ENCODE peak calls at places on chromosomes 4 and X, in seven cellular contexts. One of them, this sample, is unnamed.
A peak's percentile ranks its signal among the peaks of the same experiment; 100 is the strongest.

GRCh38 chr4:158496030-158496741 is 25.5 kb upstream of the RXFP1 start:
- DNase-seq in CD4-positive, alpha-beta T cell: no peak
- DNase-seq in iPS DF 6.9: peak; percentile 22
- DNase-seq in transverse colon: peak; percentile 43
- DNase-seq in heart right ventricle: peak; percentile 18
- DNase-seq in dorsolateral prefrontal cortex: no peak
- DNase-seq in gastrocnemius medialis: no peak
- DNase-seq in this sample: peak; percentile 8

GRCh38 chrX:18353931-18354368 is 538 bp downstream of the SCML2 start:
- DNase-seq in heart right ventricle: peak; percentile 3
- DNase-seq in dorsolateral prefrontal cortex: no peak
- DNase-seq in CD4-positive, alpha-beta T cell: no peak
- DNase-seq in transverse colon: peak; percentile 8
- DNase-seq in iPS DF 6.9: no peak
- DNase-seq in gastrocnemius medialis: no peak
- DNase-seq in this sample: no peak

GRCh38 chr4:40547446-40548132 is 82.1 kb downstream of the RBM47 start:
- DNase-seq in transverse colon: no peak
- DNase-seq in gastrocnemius medialis: no peak
- DNase-seq in CD4-positive, alpha-beta T cell: no peak
- DNase-seq in iPS DF 6.9: no peak
- DNase-seq in dorsolateral prefrontal cortex: no peak
- DNase-seq in heart right ventricle: no peak
- DNase-seq in this sample: no peak

GRCh38 chr4:187183351-187183750 is 459.7 kb upstream of the FAT1 start:
- DNase-seq in dorsolateral prefrontal cortex: no peak
- DNase-seq in iPS DF 6.9: no peak
- DNase-seq in CD4-positive, alpha-beta T cell: no peak
- DNase-seq in heart right ventricle: no peak
- DNase-seq in gastrocnemius medialis: no peak
- DNase-seq in transverse colon: no peak
- DNase-seq in this sample: no peak

GRCh38 chr4:174467107-174467506 is 55.2 kb downstream of the HPGD start:
- DNase-seq in iPS DF 6.9: no peak
- DNase-seq in transverse colon: no peak
- DNase-seq in heart right ventricle: no peak
- DNase-seq in gastrocnemius medialis: no peak
- DNase-seq in dorsolateral prefrontal cortex: no peak
- DNase-seq in CD4-positive, alpha-beta T cell: no peak
- DNase-seq in this sample: no peak

GRCh38 chrX:139882299-139882698 is 50.6 kb downstream of the ATP11C start:
- DNase-seq in transverse colon: no peak
- DNase-seq in dorsolateral prefrontal cortex: no peak
- DNase-seq in CD4-positive, alpha-beta T cell: no peak
- DNase-seq in heart right ventricle: no peak
- DNase-seq in iPS DF 6.9: no peak
- DNase-seq in gastrocnemius medialis: no peak
- DNase-seq in this sample: no peak

GRCh38 chrX:46561931-46562721 is 11.4 kb upstream of the CHST7 start:
- DNase-seq in transverse colon: peak; percentile 24
- DNase-seq in iPS DF 6.9: no peak
- DNase-seq in heart right ventricle: peak; percentile 32
- DNase-seq in gastrocnemius medialis: no peak
- DNase-seq in CD4-positive, alpha-beta T cell: no peak
- DNase-seq in dorsolateral prefrontal cortex: no peak
- DNase-seq in this sample: no peak

GRCh38 chrX:13533726-13534125 is 35.7 kb upstream of the EGFL6 start:
- DNase-seq in transverse colon: no peak
- DNase-seq in gastrocnemius medialis: no peak
- DNase-seq in heart right ventricle: no peak
- DNase-seq in iPS DF 6.9: no peak
- DNase-seq in CD4-positive, alpha-beta T cell: no peak
- DNase-seq in dorsolateral prefrontal cortex: no peak
- DNase-seq in this sample: no peak

GRCh38 chr4:2246384-2247127 is 4.6 kb upstream of the HAUS3 start:
- DNase-seq in CD4-positive, alpha-beta T cell: no peak
- DNase-seq in transverse colon: no peak
- DNase-seq in dorsolateral prefrontal cortex: no peak
- DNase-seq in heart right ventricle: no peak
- DNase-seq in gastrocnemius medialis: no peak
- DNase-seq in iPS DF 6.9: no peak
- DNase-seq in this sample: no peak

GRCh38 chrX:71184803-71185495 is 38.1 kb upstream of the GJB1 start:
- DNase-seq in dorsolateral prefrontal cortex: no peak
- DNase-seq in gastrocnemius medialis: no peak
- DNase-seq in transverse colon: no peak
- DNase-seq in heart right ventricle: no peak
- DNase-seq in CD4-positive, alpha-beta T cell: no peak
- DNase-seq in iPS DF 6.9: no peak
- DNase-seq in this sample: no peak

GRCh38 chr4:181643466-181643865 is 599.7 kb upstream of the TENM3 start:
- DNase-seq in transverse colon: no peak
- DNase-seq in gastrocnemius medialis: no peak
- DNase-seq in heart right ventricle: no peak
- DNase-seq in CD4-positive, alpha-beta T cell: no peak
- DNase-seq in dorsolateral prefrontal cortex: no peak
- DNase-seq in iPS DF 6.9: no peak
- DNase-seq in this sample: no peak

GRCh38 chr4:78940752-78941151 is 1.5 kb upstream of the PAQR3 start:
- DNase-seq in dorsolateral prefrontal cortex: no peak
- DNase-seq in heart right ventricle: no peak
- DNase-seq in CD4-positive, alpha-beta T cell: no peak
- DNase-seq in gastrocnemius medialis: no peak
- DNase-seq in iPS DF 6.9: no peak
- DNase-seq in transverse colon: no peak
- DNase-seq in this sample: no peak

GRCh38 chr4:47698837-47699236 is 139.0 kb downstream of the CORIN start:
- DNase-seq in heart right ventricle: no peak
- DNase-seq in iPS DF 6.9: no peak
- DNase-seq in CD4-positive, alpha-beta T cell: no peak
- DNase-seq in transverse colon: no peak
- DNase-seq in dorsolateral prefrontal cortex: no peak
- DNase-seq in gastrocnemius medialis: no peak
- DNase-seq in this sample: no peak

GRCh38 chr4:173074501-173074946 is 94.1 kb upstream of the GALNT7 start:
- DNase-seq in CD4-positive, alpha-beta T cell: no peak
- DNase-seq in transverse colon: no peak
- DNase-seq in heart right ventricle: no peak
- DNase-seq in dorsolateral prefrontal cortex: no peak
- DNase-seq in iPS DF 6.9: peak; percentile 90
- DNase-seq in gastrocnemius medialis: peak; percentile 9
- DNase-seq in this sample: peak; percentile 64

GRCh38 chrX:19721726-19722370 is 165.6 kb downstream of the SH3KBP1 start:
- DNase-seq in dorsolateral prefrontal cortex: peak; percentile 60
- DNase-seq in transverse colon: no peak
- DNase-seq in CD4-positive, alpha-beta T cell: no peak
- DNase-seq in gastrocnemius medialis: no peak
- DNase-seq in iPS DF 6.9: no peak
- DNase-seq in heart right ventricle: no peak
- DNase-seq in this sample: no peak

GRCh38 chr4:103915224-103915869 is 195.6 kb upstream of the TACR3 start:
- DNase-seq in iPS DF 6.9: peak; percentile 11
- DNase-seq in transverse colon: no peak
- DNase-seq in heart right ventricle: no peak
- DNase-seq in gastrocnemius medialis: no peak
- DNase-seq in CD4-positive, alpha-beta T cell: no peak
- DNase-seq in dorsolateral prefrontal cortex: no peak
- DNase-seq in this sample: no peak

GRCh38 chr4:55947912-55948725 is 626 bp upstream of the CEP135 start:
- DNase-seq in transverse colon: no peak
- DNase-seq in CD4-positive, alpha-beta T cell: peak; percentile 28
- DNase-seq in gastrocnemius medialis: no peak
- DNase-seq in dorsolateral prefrontal cortex: no peak
- DNase-seq in heart right ventricle: no peak
- DNase-seq in iPS DF 6.9: no peak
- DNase-seq in this sample: peak; percentile 93

GRCh38 chrX:38260231-38260630 is 39.6 kb upstream of the SRPX start:
- DNase-seq in gastrocnemius medialis: no peak
- DNase-seq in transverse colon: peak; percentile 25
- DNase-seq in CD4-positive, alpha-beta T cell: no peak
- DNase-seq in iPS DF 6.9: peak; percentile 18
- DNase-seq in dorsolateral prefrontal cortex: no peak
- DNase-seq in heart right ventricle: no peak
- DNase-seq in this sample: peak; percentile 14

GRCh38 chrX:118350221-118350620 is 4.3 kb downstream of the WDR44 start:
- DNase-seq in CD4-positive, alpha-beta T cell: no peak
- DNase-seq in iPS DF 6.9: no peak
- DNase-seq in transverse colon: no peak
- DNase-seq in dorsolateral prefrontal cortex: no peak
- DNase-seq in heart right ventricle: no peak
- DNase-seq in gastrocnemius medialis: no peak
- DNase-seq in this sample: no peak

GRCh38 chrX:102650903-102651241 is 411 bp upstream of the GPRASP1 start:
- DNase-seq in iPS DF 6.9: no peak
- DNase-seq in heart right ventricle: no peak
- DNase-seq in gastrocnemius medialis: no peak
- DNase-seq in CD4-positive, alpha-beta T cell: no peak
- DNase-seq in transverse colon: no peak
- DNase-seq in dorsolateral prefrontal cortex: no peak
- DNase-seq in this sample: no peak

GRCh38 chrX:102651968-102652744 is 873 bp downstream of the GPRASP1 start:
- DNase-seq in heart right ventricle: peak; percentile 43
- DNase-seq in gastrocnemius medialis: no peak
- DNase-seq in transverse colon: peak; percentile 27
- DNase-seq in CD4-positive, alpha-beta T cell: peak; percentile 39
- DNase-seq in iPS DF 6.9: no peak
- DNase-seq in dorsolateral prefrontal cortex: peak; percentile 52
- DNase-seq in this sample: peak; percentile 33

GRCh38 chrX:102654696-102655095 is 3.4 kb downstream of the GPRASP1 start:
- DNase-seq in gastrocnemius medialis: no peak
- DNase-seq in dorsolateral prefrontal cortex: no peak
- DNase-seq in heart right ventricle: no peak
- DNase-seq in transverse colon: no peak
- DNase-seq in CD4-positive, alpha-beta T cell: no peak
- DNase-seq in iPS DF 6.9: no peak
- DNase-seq in this sample: no peak

GRCh38 chrX:102651242-102651967 is at the start of gene GPRASP1:
- DNase-seq in dorsolateral prefrontal cortex: peak; percentile 56
- DNase-seq in iPS DF 6.9: no peak
- DNase-seq in heart right ventricle: peak; percentile 66
- DNase-seq in transverse colon: peak; percentile 52
- DNase-seq in gastrocnemius medialis: peak; percentile 15
- DNase-seq in CD4-positive, alpha-beta T cell: peak; percentile 44
- DNase-seq in this sample: peak; percentile 2
- H3K27ac ChIP-seq in dorsolateral prefrontal cortex: no peak within 1 kb of the TSS
- H3K27ac ChIP-seq in iPS DF 6.9: no peak within 1 kb of the TSS
- H3K27ac ChIP-seq in heart right ventricle: peak within 1 kb of the TSS; percentile 75
- H3K27ac ChIP-seq in transverse colon: peak within 1 kb of the TSS; percentile 63
- H3K27ac ChIP-seq in gastrocnemius medialis: peak within 1 kb of the TSS; percentile 55
- H3K27ac ChIP-seq in CD4-positive, alpha-beta T cell: peak within 1 kb of the TSS; percentile 64
- H3K27ac ChIP-seq in this sample: no peak within 1 kb of the TSS

DNA sequence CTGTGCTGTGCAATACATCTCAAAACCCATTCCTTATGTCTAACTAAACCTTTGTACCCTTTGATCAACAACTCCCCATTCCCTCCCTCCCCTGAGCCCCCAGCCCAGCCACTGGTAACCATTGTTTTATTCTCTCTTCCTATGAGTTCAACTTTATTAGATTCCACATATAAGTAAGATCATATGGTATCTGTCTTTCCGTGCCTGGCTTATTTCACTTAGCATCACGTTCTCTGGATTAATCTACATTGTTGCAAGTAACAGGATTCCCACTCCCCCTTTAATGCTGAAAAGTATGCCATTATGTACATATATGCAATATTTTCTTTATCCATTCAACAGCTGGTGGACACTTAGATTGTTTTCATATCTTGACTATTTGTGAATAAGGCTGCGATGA is 119.4 kb downstream of the RNF150 start:
- DNase-seq in iPS DF 6.9: no peak
- DNase-seq in CD4-positive, alpha-beta T cell: no peak
- DNase-seq in transverse colon: no peak
- DNase-seq in dorsolateral prefrontal cortex: no peak
- DNase-seq in gastrocnemius medialis: no peak
- DNase-seq in heart right ventricle: no peak
- DNase-seq in this sample: no peak
- H3K27ac ChIP-seq in iPS DF 6.9: no peak overlapping the region
- H3K27ac ChIP-seq in CD4-positive, alpha-beta T cell: no peak overlapping the region
- H3K27ac ChIP-seq in transverse colon: no peak overlapping the region
- H3K27ac ChIP-seq in dorsolateral prefrontal cortex: no peak overlapping the region
- H3K27ac ChIP-seq in gastrocnemius medialis: no peak overlapping the region
- H3K27ac ChIP-seq in heart right ventricle: no peak overlapping the region
- H3K27ac ChIP-seq in this sample: no peak overlapping the region

GRCh38 chr4:101158136-101158485 is 189.2 kb downstream of the PPP3CA start:
- DNase-seq in transverse colon: no peak
- DNase-seq in iPS DF 6.9: no peak
- DNase-seq in heart right ventricle: no peak
- DNase-seq in CD4-positive, alpha-beta T cell: no peak
- DNase-seq in gastrocnemius medialis: no peak
- DNase-seq in dorsolateral prefrontal cortex: peak; percentile 39
- DNase-seq in this sample: no peak

GRCh38 chr4:101155859-101156430 is 191.4 kb downstream of the PPP3CA start:
- DNase-seq in gastrocnemius medialis: no peak
- DNase-seq in transverse colon: no peak
- DNase-seq in iPS DF 6.9: no peak
- DNase-seq in dorsolateral prefrontal cortex: no peak
- DNase-seq in heart right ventricle: no peak
- DNase-seq in CD4-positive, alpha-beta T cell: no peak
- DNase-seq in this sample: no peak

GRCh38 chr4:101157415-101158135 is 189.8 kb downstream of the PPP3CA start:
- DNase-seq in dorsolateral prefrontal cortex: no peak
- DNase-seq in iPS DF 6.9: no peak
- DNase-seq in transverse colon: no peak
- DNase-seq in gastrocnemius medialis: no peak
- DNase-seq in CD4-positive, alpha-beta T cell: no peak
- DNase-seq in heart right ventricle: no peak
- DNase-seq in this sample: no peak

GRCh38 chr4:101155368-101155767 is 192.0 kb downstream of the PPP3CA start:
- DNase-seq in heart right ventricle: no peak
- DNase-seq in CD4-positive, alpha-beta T cell: no peak
- DNase-seq in gastrocnemius medialis: no peak
- DNase-seq in transverse colon: no peak
- DNase-seq in dorsolateral prefrontal cortex: no peak
- DNase-seq in iPS DF 6.9: no peak
- DNase-seq in this sample: no peak

GRCh38 chr4:101156619-101157310 is 190.6 kb downstream of the PPP3CA start:
- DNase-seq in transverse colon: no peak
- DNase-seq in CD4-positive, alpha-beta T cell: no peak
- DNase-seq in gastrocnemius medialis: no peak
- DNase-seq in iPS DF 6.9: no peak
- DNase-seq in dorsolateral prefrontal cortex: no peak
- DNase-seq in heart right ventricle: no peak
- DNase-seq in this sample: no peak
- H3K27ac ChIP-seq in transverse colon: no peak overlapping the region
- H3K27ac ChIP-seq in CD4-positive, alpha-beta T cell: no peak overlapping the region
- H3K27ac ChIP-seq in gastrocnemius medialis: no peak overlapping the region
- H3K27ac ChIP-seq in iPS DF 6.9: no peak overlapping the region
- H3K27ac ChIP-seq in dorsolateral prefrontal cortex: no peak overlapping the region
- H3K27ac ChIP-seq in heart right ventricle: no peak overlapping the region
- H3K27ac ChIP-seq in this sample: no peak overlapping the region

DNA sequence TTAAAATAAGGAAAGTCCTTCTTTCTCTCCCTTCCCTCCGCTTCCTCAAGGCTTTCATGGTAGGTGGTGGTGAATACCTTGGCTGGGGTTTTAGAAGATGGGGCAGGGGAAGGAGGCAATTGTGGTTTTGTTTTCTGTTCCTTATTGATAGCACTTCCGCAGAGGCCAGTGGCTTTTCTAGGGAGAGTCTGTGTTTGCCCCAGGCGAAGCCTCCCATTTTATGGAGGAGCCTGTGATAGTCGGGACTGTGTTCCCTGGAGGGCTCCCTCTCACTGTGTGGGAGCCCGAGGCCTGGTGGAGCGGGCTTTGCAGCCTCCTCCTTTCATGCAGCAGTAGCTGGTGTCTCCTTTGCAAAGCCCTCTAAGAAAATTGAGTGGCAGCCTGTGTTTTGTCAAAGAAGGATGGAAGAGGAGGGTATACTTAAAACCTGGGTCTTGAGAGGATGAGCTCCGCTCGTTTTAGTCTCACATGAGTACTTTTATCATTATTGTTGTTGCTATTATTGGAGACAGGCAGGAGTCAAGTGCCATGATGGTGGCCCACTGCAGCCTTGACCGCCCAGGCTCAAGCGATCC is 29.8 kb upstream of the STOX2 start:
- DNase-seq in gastrocnemius medialis: no peak
- DNase-seq in heart right ventricle: no peak
- DNase-seq in dorsolateral prefrontal cortex: no peak
- DNase-seq in iPS DF 6.9: no peak
- DNase-seq in transverse colon: no peak
- DNase-seq in CD4-positive, alpha-beta T cell: no peak
- DNase-seq in this sample: no peak
- H3K27ac ChIP-seq in gastrocnemius medialis: no peak overlapping the region
- H3K27ac ChIP-seq in heart right ventricle: peak overlapping the region; percentile 76
- H3K27ac ChIP-seq in dorsolateral prefrontal cortex: no peak overlapping the region
- H3K27ac ChIP-seq in iPS DF 6.9: no peak overlapping the region
- H3K27ac ChIP-seq in transverse colon: peak overlapping the region; percentile 74
- H3K27ac ChIP-seq in CD4-positive, alpha-beta T cell: no peak overlapping the region
- H3K27ac ChIP-seq in this sample: no peak overlapping the region

This sample was measured in brain microvascular endothelial cell.